ENCODE peak calls at places on chromosomes 6 and 20, in eight cellular contexts. R is fibroblast of lung, G is keratinocyte, I is kidney epithelial cell, B is colonic mucosa, S is AG04450, J is heart right ventricle, F is cardiac muscle cell. Y is an unnamed sample. For H3K27me3, the result is how much of the 10 kb centered on the place peaks cover.

GRCh38 chr6:140438346-140438735 is 1063.9 kb upstream of the CITED2 start:
- DNase-seq in S (no peak), J (no peak), R (peak), B (no peak), I (no peak), F (no peak), G (no peak), Y (no peak)

GRCh38 chr6:108167449-108167903 is 1.7 kb downstream of the NR2E1 start:
- DNase-seq in J (no peak), F (no peak), S (no peak), I (no peak), R (no peak), G (no peak), B (no peak), Y (no peak)

GRCh38 chr6:7085911-7086310 is 21.9 kb upstream of the RREB1 start:
- DNase-seq in G (no peak), F (peak), R (peak), I (no peak), J (peak), S (no peak), B (peak), Y (no peak)

GRCh38 chr20:57393321-57394086 is 2.3 kb downstream of the RBM38 start:
- DNase-seq in S (no peak), I (no peak), J (no peak), B (peak), R (peak), G (no peak), F (no peak), Y (no peak)

GRCh38 chr6:85403331-85404015 is 46.4 kb upstream of the NT5E start:
- DNase-seq in G (peak), F (peak), R (peak), B (no peak), S (no peak), J (no peak), I (peak), Y (no peak)

GRCh38 chr6:71246596-71246995 is 42.0 kb upstream of the OGFRL1 start:
- DNase-seq in R (no peak), S (no peak), B (no peak), J (no peak), F (no peak), G (no peak), I (no peak), Y (no peak)

GRCh38 chr6:56752009-56752408 is 109.3 kb upstream of the DST start:
- DNase-seq in J (no peak), B (no peak), R (peak), S (no peak), I (no peak), G (no peak), F (peak), Y (no peak)

GRCh38 chr20:17615645-17616479 is 46.0 kb downstream of the DSTN start:
- DNase-seq in G (no peak), J (no peak), R (no peak), B (peak), F (no peak), S (no peak), I (no peak), Y (no peak)

GRCh38 chr6:106134906-106135634 is 48.9 kb downstream of the PRDM1 start:
- DNase-seq in F (no peak), R (peak), G (no peak), J (no peak), S (no peak), B (peak), I (no peak), Y (no peak)

GRCh38 chr6:46757206-46757564 is 10.5 kb downstream of the ANKRD66 start:
- DNase-seq in F (no peak), R (no peak), B (no peak), S (no peak), G (no peak), I (no peak), J (no peak), Y (no peak)

GRCh38 chr20:32524871-32525501 is 60.1 kb downstream of the NOL4L start:
- DNase-seq in G (no peak), S (no peak), B (no peak), J (peak), I (no peak), R (no peak), F (no peak), Y (no peak)

GRCh38 chr6:78947962-78948361 is 80.6 kb downstream of the IRAK1BP1 start:
- DNase-seq in S (peak), R (peak), I (no peak), F (peak), B (no peak), J (no peak), G (no peak), Y (no peak)

GRCh38 chr6:7058250-7058923 is 49.4 kb upstream of the RREB1 start:
- DNase-seq in G (peak), I (peak), R (peak), F (peak), B (peak), J (no peak), S (peak), Y (no peak)

GRCh38 chr6:3538536-3538935 is 81.7 kb upstream of the SLC22A23 start:
- DNase-seq in F (no peak), I (no peak), B (no peak), R (no peak), S (no peak), G (no peak), J (no peak), Y (no peak)

GRCh38 chr6:22364314-22364713 is 67.5 kb upstream of the PRL start:
- DNase-seq in J (no peak), F (no peak), I (no peak), S (no peak), B (no peak), R (peak), G (peak), Y (no peak)

GRCh38 chr20:59102722-59103415 is 60.3 kb upstream of the PRELID3B start:
- DNase-seq in R (no peak), B (no peak), J (no peak), G (no peak), I (no peak), F (no peak), S (no peak), Y (no peak)

GRCh38 chr20:60804240-60804917 is 447.7 kb upstream of the CDH4 start:
- DNase-seq in B (no peak), S (no peak), R (no peak), J (no peak), F (no peak), G (no peak), I (no peak), Y (no peak)

GRCh38 chr6:118284736-118285360 is 263.2 kb upstream of the PLN start:
- DNase-seq in S (no peak), R (peak), B (no peak), G (no peak), I (no peak), F (peak), J (no peak), Y (no peak)

GRCh38 chr6:50826803-50827202 is 8.1 kb downstream of the TFAP2B start:
- DNase-seq in I (no peak), R (no peak), F (no peak), J (no peak), S (no peak), G (no peak), B (no peak), Y (no peak)

GRCh38 chr6:153465050-153465449 is 334.0 kb upstream of the RGS17 start:
- DNase-seq in B (no peak), R (no peak), F (no peak), S (no peak), J (no peak), G (no peak), I (no peak), Y (no peak)

GRCh38 chr20:32575227-32575581 is 9.9 kb downstream of the NOL4L start:
- DNase-seq in S (no peak), R (no peak), J (no peak), G (no peak), F (no peak), I (no peak), B (no peak), Y (no peak)

GRCh38 chr6:142045380-142046270 is 87.1 kb upstream of the GJE1 start:
- DNase-seq in F (peak), G (no peak), J (no peak), I (no peak), R (peak), S (no peak), B (no peak), Y (no peak)

GRCh38 chr20:38833857-38834164 is 28.3 kb downstream of the PPP1R16B start:
- DNase-seq in F (no peak), R (no peak), G (no peak), J (no peak), B (no peak), I (no peak), S (no peak), Y (no peak)

GRCh38 chr20:13563854-13564253 is 74.9 kb downstream of the TASP1 start:
- DNase-seq in I (no peak), J (no peak), R (no peak), S (no peak), G (no peak), B (no peak), F (no peak), Y (no peak)

GRCh38 chr6:150152891-150153876 is 10.3 kb downstream of the PPP1R14C start:
- DNase-seq in B (no peak), S (no peak), R (peak), J (no peak), G (peak), I (no peak), F (no peak), Y (no peak)

GRCh38 chr6:154343473-154344308 is 12.9 kb downstream of the IPCEF1 start:
- DNase-seq in S (no peak), J (no peak), R (peak), G (peak), I (no peak), F (peak), B (peak), Y (no peak)

GRCh38 chr6:127630800-127631199 is 53.8 kb downstream of the C6orf58 start:
- DNase-seq in F (no peak), S (no peak), I (no peak), G (no peak), B (no peak), J (no peak), R (peak), Y (no peak)

GRCh38 chr6:169168302-169168630 is 85.4 kb downstream of the THBS2 start:
- DNase-seq in J (no peak), R (no peak), I (no peak), B (no peak), F (no peak), G (no peak), S (no peak), Y (no peak)

GRCh38 chr6:119727504-119728219 is 378.1 kb upstream of the MAN1A1 start:
- DNase-seq in F (no peak), I (no peak), R (no peak), B (no peak), J (no peak), S (no peak), G (no peak), Y (no peak)

GRCh38 chr20:34949120-34949519 is 6.5 kb downstream of the GSS start:
- DNase-seq in J (no peak), G (no peak), S (no peak), F (no peak), I (no peak), R (no peak), B (peak), Y (no peak)

GRCh38 chr6:159945801-159946392 is 23.0 kb upstream of the IGF2R start:
- DNase-seq in B (no peak), I (no peak), S (no peak), G (no peak), F (no peak), R (no peak), J (no peak), Y (no peak)

GRCh38 chr20:25078662-25079061 is 3.3 kb downstream of the VSX1 start:
- DNase-seq in F (no peak), S (no peak), R (no peak), J (no peak), I (no peak), G (no peak), B (no peak), Y (no peak)

GRCh38 chr20:25076201-25076600 is 5.7 kb downstream of the VSX1 start:
- DNase-seq in R (peak), F (peak), S (no peak), J (no peak), I (no peak), G (no peak), B (no peak), Y (no peak)

GRCh38 chr20:25076731-25077609 is 5.0 kb downstream of the VSX1 start:
- DNase-seq in J (no peak), I (no peak), R (peak), G (peak), F (peak), B (no peak), S (no peak), Y (no peak)

GRCh38 chr20:25079171-25079570 is 2.8 kb downstream of the VSX1 start:
- DNase-seq in I (no peak), B (peak), J (no peak), G (no peak), R (no peak), S (no peak), F (no peak), Y (no peak)

DNA sequence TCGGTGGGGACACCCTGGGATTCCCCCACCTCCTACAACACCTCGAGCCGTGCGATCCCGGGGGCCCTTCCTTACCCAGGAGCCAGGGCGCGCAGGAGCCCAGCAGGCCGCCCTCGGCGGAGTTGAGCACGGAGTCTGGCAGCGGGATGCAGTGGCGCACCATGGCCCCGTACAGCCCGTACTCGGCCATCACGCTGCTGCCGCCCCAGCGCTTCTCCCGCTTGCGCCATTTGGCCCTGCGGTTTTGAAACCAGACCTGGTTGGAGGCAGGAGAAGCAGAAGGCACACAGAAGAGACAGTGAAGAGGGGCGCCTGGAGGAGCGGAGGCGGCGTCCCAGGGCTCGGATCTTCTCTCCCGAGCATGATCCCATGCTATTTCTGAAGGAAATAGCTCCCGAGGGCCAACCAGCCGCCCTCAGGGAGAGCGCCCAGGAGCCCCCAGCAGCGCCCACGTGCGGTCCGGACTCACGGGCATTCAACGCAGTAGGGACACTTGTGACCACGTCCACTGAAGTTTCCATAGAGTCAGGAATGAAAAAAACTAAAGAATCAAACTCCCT is 4.3 kb downstream of the VSX1 start:
- DNase-seq in B (no peak), I (no peak), F (peak), R (peak), S (no peak), G (no peak), J (peak), Y (no peak)
- H3K27me3 ChIP-seq in B (under half), I (half or more), F (half or more), R (half or more), S (half or more), G (half or more), J (half or more), Y (under half)

GRCh38 chr6:26157838-26158580 is 70.8 kb downstream of the HFE start:
- DNase-seq in B (peak), R (peak), I (peak), G (peak), J (peak), S (peak), F (peak), Y (peak)

GRCh38 chr6:26156850-26157149 is 69.6 kb downstream of the HFE start:
- DNase-seq in R (no peak), I (no peak), J (no peak), S (no peak), B (no peak), G (no peak), F (no peak), Y (no peak)

GRCh38 chr6:26158581-26159416 is 71.6 kb downstream of the HFE start:
- DNase-seq in R (peak), S (no peak), B (peak), F (peak), G (no peak), J (peak), I (no peak), Y (peak)

GRCh38 chr6:26156105-26156849 is 69.0 kb downstream of the HFE start:
- DNase-seq in R (peak), I (no peak), J (peak), F (peak), B (peak), S (peak), G (no peak), Y (peak)

GRCh38 chr6:26157150-26157837 is 70.1 kb downstream of the HFE start:
- DNase-seq in I (no peak), G (no peak), S (no peak), F (peak), J (peak), B (peak), R (peak), Y (peak)
- H3K4me3 ChIP-seq in I (peak), G (peak), S (peak), F (peak), J (peak), B (peak), R (peak), Y (peak)

GRCh38 chr20:7936735-7937078 is 3.6 kb downstream of the HAO1 start:
- DNase-seq in F (no peak), B (no peak), R (no peak), I (no peak), G (no peak), S (no peak), J (no peak), Y (no peak)
- TF ChIP-seq CTCF in F (no peak), B (no peak), R (no peak), I (no peak), G (no peak), S (no peak), J (no peak), Y (no peak)

DNA sequence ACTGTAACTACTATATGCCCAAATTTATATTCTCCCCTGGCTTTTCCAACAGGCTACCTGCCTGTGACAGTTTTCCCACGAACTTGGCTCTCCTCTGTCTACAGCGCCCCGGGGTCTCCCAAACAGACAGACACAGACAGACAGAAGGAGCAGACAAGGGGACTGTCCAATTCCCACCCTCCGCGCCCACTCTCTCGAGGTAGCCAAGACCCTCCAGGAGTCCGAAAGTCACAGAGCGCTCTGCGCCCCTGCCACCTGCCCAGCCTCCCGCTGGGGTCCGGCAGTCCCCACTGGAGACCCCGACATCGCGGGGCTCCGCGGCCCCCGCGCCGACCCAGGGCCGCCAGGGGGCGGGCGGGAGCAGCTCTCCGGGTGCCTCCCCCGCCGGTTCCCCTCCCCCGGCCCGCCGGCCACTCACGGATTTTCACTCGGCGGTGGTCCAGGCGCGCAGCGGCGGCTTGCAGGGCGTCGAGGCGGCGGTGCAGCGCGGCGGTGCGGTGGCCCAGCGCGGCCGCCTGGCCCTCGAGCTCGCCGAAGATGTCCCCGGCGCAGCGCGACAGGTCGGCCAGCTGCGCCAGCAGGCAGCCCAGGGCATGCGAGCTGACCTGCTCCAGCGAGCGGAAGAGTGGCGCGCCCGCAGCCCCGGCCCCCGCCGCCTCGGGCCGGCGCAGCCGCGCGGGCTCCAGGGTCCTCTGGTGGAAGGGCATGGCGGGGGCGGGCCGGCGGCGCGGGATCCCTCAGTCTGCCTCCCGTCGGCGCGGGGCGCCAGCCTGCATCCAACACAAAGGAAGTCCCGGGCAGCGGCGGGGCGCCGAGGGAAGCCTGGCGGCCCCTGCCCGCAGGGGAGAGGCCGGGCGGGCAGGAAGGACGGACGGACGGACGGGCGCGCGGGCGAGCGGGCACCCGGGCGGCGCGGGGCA is 81.3 kb upstream of the CCDC28A start:
- DNase-seq in G (no peak), S (no peak), J (peak), B (peak), I (no peak), R (peak), F (peak), Y (peak)
- H3K27me3 ChIP-seq in G (under half), S (under half), J (under half), B (under half), I (under half), R (under half), F (under half), Y (under half)

DNA sequence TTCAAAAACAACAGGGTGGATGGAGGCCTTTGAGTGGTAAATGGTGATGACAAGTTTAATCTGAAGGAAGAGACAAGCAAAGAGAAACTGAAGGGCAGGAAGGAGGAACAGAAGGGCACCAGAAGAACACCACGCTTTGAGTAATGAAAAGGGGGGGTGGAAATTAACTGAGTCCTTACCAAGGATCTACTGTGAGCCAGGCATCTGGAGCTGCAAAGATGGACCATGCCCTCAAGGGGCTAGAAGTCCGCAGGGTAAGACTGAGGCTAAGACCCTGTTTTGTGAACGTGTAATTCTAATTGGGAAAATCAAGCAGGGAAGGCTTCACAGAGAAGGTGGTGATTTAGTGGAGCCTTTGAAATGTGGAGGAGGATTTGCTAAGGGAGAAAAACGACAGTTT is 1.6 kb downstream of the NDRG3 start:
- DNase-seq in B (no peak), S (no peak), F (no peak), I (no peak), G (no peak), J (no peak), R (no peak), Y (no peak)
- H3K4me3 ChIP-seq in B (no peak), S (no peak), F (no peak), I (no peak), G (no peak), J (peak), R (no peak), Y (no peak)

DNA sequence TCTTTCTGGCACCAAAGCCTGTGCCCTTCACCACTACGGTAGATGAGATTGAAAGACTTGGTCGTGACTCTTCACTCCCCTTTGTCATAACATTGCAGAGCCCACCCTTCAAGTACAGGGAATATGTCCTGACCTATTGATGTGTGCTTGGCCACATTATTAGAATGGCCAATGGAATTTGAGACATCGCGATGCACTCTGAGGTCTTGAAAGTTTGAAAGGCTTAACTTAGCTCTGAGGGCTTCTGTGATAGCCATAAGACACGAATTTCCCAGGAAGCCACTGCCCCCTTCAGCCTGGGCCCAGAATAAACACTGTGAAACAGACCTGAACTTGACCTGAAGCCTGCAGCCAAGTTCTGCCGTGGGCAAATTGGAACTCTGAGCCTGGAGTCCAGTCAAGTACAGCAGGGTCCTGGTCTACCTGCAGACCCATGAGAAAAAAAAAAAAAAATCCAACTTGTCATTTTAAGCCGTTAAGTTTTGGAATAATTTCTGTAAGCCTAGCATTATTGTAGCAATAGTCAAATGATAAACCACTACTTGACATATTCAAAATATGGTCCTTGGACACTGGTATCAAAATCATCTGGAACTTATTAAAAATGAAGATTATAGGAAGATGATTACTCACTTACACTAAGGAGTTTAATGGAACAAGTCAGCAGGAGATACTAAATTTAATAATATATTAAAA is 36.9 kb upstream of the TRAF3IP2 start:
- DNase-seq in S (peak), F (peak), B (peak), G (no peak), J (peak), I (peak), R (peak), Y (no peak)
- TF ChIP-seq CTCF in S (peak), F (peak), B (peak), G (peak), J (peak), I (peak), R (peak), Y (peak)

Y was measured in GM06990.